ENCODE peak calls at places on chromosomes 13 and 19, in seven cellular contexts. Y is fibroblast of lung, C is heart left ventricle, B is thyroid gland, Q is IMR-90, Z is tibial artery, J is PC-3. A is an unnamed sample. For H3K36me3, the result is how much of the 10 kb centered on the place peaks cover.

GRCh38 chr19:49987159-49987698 is 26.3 kb upstream of the SIGLEC11 start:
- DNase-seq in Y (peak), C (peak), B (peak), Q (peak), Z (peak), J (peak), A (peak)

GRCh38 chr13:79614519-79614918 is 133.6 kb downstream of the NDFIP2 start:
- DNase-seq in Y (no peak), C (no peak), B (no peak), Q (no peak), Z (no peak), J (no peak), A (peak)

GRCh38 chr13:23450340-23451046 is 17.0 kb upstream of the SACS start:
- DNase-seq in Y (no peak), C (no peak), B (no peak), Q (no peak), Z (no peak), J (no peak), A (no peak)

GRCh38 chr13:26503826-26504594 is 53.5 kb upstream of the WASF3 start:
- DNase-seq in Y (no peak), C (no peak), B (no peak), Q (no peak), Z (no peak), J (no peak), A (no peak)

GRCh38 chr13:63551731-63552130 is 2136.1 kb upstream of the PCDH20 start:
- DNase-seq in Y (no peak), C (no peak), B (no peak), Q (no peak), Z (no peak), J (no peak), A (no peak)

GRCh38 chr13:51154029-51154555 is 43.0 kb upstream of the C13orf42 start:
- DNase-seq in Y (peak), C (no peak), B (no peak), Q (peak), Z (no peak), J (no peak), A (no peak)

GRCh38 chr19:46015080-46015960 is 7.5 kb downstream of the PGLYRP1 start:
- DNase-seq in Y (peak), C (peak), B (peak), Q (no peak), Z (no peak), J (no peak), A (peak)

GRCh38 chr13:24610956-24611355 is 69.3 kb upstream of the ATP12A start:
- DNase-seq in Y (no peak), C (no peak), B (no peak), Q (no peak), Z (no peak), J (no peak), A (no peak)

GRCh38 chr13:48094404-48094780 is 512 bp downstream of the MED4 start:
- DNase-seq in Y (peak), C (no peak), B (no peak), Q (no peak), Z (no peak), J (no peak), A (peak)

GRCh38 chr19:41563847-41564514 is 12.0 kb upstream of the CEACAM21 start:
- DNase-seq in Y (no peak), C (no peak), B (no peak), Q (no peak), Z (no peak), J (peak), A (peak)

GRCh38 chr19:4456843-4457653 is 546 bp downstream of the UBXN6 start:
- DNase-seq in Y (peak), C (peak), B (peak), Q (peak), Z (no peak), J (no peak), A (peak)

GRCh38 chr19:18109363-18109730 is 11.8 kb downstream of the MAST3 start:
- DNase-seq in Y (no peak), C (no peak), B (no peak), Q (no peak), Z (no peak), J (no peak), A (no peak)

GRCh38 chr13:87674143-87674772 is 3.1 kb downstream of the SLITRK5 start:
- DNase-seq in Y (no peak), C (no peak), B (no peak), Q (no peak), Z (no peak), J (no peak), A (no peak)

GRCh38 chr13:42762251-42762650 is 19.1 kb upstream of the FAM216B start:
- DNase-seq in Y (peak), C (no peak), B (no peak), Q (peak), Z (no peak), J (peak), A (peak)

GRCh38 chr13:46396341-46396740 is 9.3 kb upstream of the RUBCNL start:
- DNase-seq in Y (no peak), C (no peak), B (no peak), Q (no peak), Z (no peak), J (no peak), A (no peak)

GRCh38 chr19:55087542-55087935 is 11.9 kb downstream of the EPS8L1 start:
- DNase-seq in Y (peak), C (no peak), B (no peak), Q (peak), Z (no peak), J (no peak), A (no peak)

GRCh38 chr13:44744880-44745633 is 168.9 kb upstream of the TSC22D1 start:
- DNase-seq in Y (no peak), C (no peak), B (no peak), Q (no peak), Z (no peak), J (no peak), A (peak)

GRCh38 chr19:49809155-49809986 is 3.7 kb downstream of the FUZ start:
- DNase-seq in Y (peak), C (peak), B (peak), Q (no peak), Z (peak), J (peak), A (no peak)

GRCh38 chr13:23724196-23724970 is 154.2 kb downstream of the TNFRSF19 start:
- DNase-seq in Y (peak), C (no peak), B (no peak), Q (peak), Z (no peak), J (peak), A (peak)

DNA sequence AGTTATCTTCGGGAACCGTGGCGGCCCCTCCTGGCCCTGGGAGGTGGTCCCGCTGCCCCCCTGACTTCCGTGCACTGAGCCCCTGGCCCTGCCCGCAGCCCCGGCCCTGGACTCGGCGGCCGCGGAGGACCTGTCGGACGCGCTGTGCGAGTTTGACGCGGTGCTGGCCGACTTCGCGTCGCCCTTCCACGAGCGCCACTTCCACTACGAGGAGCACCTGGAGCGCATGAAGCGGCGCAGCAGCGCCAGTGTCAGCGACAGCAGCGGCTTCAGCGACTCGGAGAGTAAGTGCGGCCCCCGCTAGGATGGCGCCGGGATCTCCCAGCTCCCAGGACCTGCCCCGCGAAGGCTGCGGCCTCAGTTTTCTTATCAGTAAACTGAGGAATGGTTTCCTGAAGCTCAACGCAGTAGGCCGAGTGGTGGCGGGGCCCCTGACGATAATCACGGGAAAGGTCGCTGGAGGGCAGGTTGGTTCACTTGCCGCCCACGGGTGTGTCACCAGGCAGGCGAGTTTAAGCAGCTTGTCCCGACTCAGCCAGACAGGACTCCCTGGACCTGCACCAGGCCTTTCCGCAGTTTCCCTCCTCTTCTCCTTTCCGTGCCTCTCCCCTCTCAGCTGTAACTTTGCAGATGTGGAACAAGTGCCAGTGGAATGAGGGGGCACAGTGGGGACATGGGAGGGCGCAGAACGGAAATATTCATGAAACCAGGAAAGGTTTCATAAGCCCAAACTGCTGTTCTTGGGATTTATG is 1.0 kb downstream of the RGCC start:
- DNase-seq in Y (peak), C (peak), B (peak), Q (peak), Z (no peak), J (peak), A (peak)
- H3K4me3 ChIP-seq in Y (peak), C (peak), B (no peak), Q (peak), Z (peak), J (peak), A (peak)

DNA sequence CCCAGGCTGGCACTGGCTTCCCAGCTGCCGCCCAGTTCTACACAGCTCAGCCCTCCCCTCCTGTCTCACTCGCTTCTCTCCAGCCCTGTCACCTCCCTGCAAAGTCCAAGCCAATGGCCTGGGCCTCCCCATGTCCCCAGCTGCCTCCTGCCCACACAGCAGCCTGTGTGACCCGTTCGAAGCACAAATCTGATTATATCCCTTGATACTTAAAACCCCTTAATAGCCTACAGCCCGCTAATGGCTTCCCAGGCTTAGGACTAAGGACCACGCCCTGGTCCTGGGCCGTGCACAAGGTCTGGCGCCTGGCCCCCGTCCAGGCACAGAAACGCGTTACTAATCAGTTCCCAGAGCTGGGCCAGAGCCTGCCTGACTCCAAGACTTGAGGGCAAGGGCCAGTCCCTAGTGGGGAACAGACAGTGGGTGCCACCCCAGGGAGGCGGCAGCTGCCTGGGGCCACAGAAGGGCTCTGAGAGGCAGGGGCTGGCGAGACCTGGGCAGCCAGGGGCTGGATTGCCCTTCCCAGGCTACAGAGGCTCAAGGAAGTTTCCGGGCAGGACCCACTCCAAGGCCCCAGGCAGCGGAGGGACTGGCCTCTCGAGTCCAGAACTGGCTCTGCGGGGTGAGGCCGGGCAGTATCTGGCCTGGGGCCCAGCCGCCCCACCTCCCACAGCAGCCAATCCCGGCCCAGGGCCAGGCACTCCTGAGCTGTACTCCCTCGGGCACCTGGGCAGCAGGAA is 10.4 kb downstream of the XAB2 start:
- DNase-seq in Y (no peak), C (no peak), B (peak), Q (no peak), Z (no peak), J (peak), A (no peak)
- H3K36me3 ChIP-seq in Y (under half), C (half or more), B (under half), Q (half or more), Z (half or more), J (under half), A (under half)

DNA sequence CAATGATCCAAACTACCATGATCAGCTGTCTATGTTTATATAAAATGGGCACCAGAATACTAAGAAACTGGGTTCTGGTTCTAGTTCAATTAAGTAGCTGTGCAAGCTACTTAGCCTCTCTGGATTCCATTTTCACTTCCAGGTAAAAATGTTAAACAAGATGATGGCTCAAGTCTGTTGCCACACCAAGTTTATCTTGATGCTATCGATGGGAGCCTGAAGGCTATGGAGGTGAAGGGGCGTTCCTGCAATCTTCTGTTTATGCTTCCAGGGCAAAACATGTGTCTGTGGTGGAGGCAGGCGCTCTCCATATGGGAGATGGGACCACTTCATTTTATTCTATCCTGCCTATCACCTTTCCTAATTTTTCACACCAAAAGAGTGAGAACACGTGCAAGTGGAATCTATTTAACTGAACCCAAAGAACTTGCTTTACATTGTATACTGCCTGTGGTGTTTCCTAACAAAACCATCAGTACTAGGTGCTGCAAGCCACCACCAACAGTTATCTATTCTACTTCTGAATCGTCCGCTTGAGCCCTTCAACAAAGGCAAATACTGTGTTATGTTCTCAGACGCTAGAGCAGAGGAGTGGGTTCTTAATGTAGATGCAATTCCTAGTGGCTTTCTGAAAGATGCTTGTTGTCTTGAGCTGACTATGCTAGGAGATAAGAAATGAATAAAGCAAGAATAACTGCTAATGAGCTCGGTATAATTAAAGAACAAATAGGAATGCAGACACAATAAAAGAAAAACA is 70.9 kb downstream of the DOCK9 start:
- DNase-seq in Y (no peak), C (no peak), B (no peak), Q (no peak), Z (no peak), J (no peak), A (no peak)
- H3K4me3 ChIP-seq in Y (no peak), C (no peak), B (no peak), Q (no peak), Z (no peak), J (no peak), A (no peak)

DNA sequence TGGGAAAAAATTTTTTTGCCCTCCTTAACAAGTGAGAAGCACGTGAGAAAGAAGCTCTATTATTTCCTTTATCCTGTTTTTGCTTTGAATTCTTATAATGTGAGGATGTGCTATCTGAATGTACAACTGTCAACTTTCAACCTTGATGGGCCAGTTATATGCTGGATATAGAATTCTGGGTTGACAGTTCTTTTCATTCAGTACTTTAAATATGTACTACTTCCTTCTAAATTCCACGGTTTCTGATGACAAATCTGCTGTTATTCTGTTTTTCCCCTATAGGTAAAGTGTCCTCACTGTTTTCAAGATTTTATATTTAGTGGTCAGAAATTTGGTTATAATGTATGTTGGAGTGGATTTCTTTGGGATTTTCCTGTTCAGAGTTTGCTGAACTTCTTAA is 29.9 kb downstream of the ZDHHC20 start:
- DNase-seq in Y (no peak), C (no peak), B (no peak), Q (no peak), Z (no peak), J (no peak), A (no peak)
- H3K36me3 ChIP-seq in Y (under half), C (under half), B (under half), Q (under half), Z (under half), J (under half), A (under half)

DNA sequence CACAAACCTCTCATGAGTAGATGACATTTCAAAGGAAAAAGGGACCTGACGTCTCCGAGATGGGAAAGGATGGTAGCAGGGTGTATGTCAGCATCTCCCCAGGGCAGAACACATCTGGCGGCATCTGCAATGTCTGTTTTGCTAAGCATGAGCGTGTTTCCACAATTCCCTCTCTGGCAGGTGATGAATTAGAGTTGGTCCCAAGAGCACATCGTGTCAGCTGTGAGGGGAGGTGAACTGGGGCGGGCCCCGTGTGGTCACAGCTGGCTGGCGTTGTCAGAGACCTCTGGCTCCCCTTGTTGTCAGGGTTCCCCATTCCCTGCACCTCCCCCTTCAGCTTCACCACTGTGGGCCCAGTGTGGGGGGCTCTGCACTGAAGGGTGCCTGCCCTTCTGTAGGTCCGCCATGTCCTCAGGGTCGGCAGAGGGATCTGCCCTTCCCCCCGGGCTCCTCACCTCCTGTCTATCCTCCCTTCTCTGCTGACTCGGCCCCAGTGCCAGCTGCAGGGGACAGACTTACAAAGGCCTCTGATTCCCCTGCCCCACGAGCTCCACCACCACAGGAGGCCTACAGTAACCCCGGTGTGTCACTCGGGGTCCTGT is 58.2 kb downstream of the CDADC1 start:
- DNase-seq in Y (no peak), C (no peak), B (no peak), Q (no peak), Z (no peak), J (no peak), A (no peak)
- H3K4me3 ChIP-seq in Y (no peak), C (no peak), B (no peak), Q (no peak), Z (no peak), J (no peak), A (no peak)

GRCh38 chr19:5892772-5893275 is 10.8 kb downstream of the NDUFA11 start:
- DNase-seq in Y (no peak), C (no peak), B (no peak), Q (no peak), Z (no peak), J (no peak), A (no peak)

GRCh38 chr19:5893296-5893903 is 10.2 kb downstream of the NDUFA11 start:
- DNase-seq in Y (no peak), C (no peak), B (no peak), Q (no peak), Z (no peak), J (no peak), A (no peak)

GRCh38 chr19:5891572-5891937 is 12.0 kb downstream of the NDUFA11 start:
- DNase-seq in Y (no peak), C (no peak), B (no peak), Q (no peak), Z (no peak), J (no peak), A (no peak)

GRCh38 chr19:5893907-5894703 is 9.5 kb downstream of the NDUFA11 start:
- DNase-seq in Y (no peak), C (peak), B (peak), Q (no peak), Z (no peak), J (no peak), A (no peak)

DNA sequence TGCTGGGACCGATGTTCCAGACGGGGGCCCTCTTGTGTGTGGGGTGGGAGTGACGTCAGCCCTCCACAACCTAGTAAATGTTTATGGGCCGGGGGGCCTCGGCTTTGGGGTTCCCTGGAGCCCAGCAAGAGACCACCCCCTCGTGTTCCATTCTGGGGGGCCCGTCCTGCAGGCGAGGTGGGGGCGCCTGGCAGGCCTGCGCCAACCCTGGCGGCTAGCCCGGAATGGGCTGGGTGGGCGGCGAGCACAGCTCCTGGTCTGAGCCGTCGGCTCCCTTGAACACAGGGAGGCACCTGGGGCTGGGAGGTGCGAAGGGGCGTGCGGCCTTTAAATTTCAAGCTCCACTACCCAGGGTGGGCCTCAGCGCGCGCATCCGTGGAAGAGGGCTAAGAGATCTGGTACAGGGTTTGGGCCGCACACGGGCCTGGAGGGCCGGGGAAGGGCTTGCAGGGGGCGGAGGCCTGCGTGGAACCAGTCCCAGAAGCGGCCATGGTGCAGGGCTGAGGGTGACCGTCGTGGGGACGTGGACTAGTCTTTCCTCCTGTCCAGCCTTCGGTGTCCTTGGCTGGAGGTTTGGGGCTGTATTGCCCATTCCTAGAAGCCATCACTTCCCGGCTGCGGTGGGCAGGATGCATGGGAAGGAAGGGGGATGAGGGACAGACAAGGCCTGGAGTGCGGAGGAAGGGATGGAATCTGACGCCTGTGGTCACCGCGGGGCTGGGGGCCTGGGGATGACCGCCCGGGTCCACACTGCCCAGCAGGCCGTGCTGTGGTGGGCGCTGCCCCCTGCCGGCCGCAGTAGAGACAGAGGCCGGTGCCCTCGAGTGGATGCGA is 11.4 kb downstream of the NDUFA11 start:
- DNase-seq in Y (peak), C (no peak), B (peak), Q (peak), Z (no peak), J (peak), A (no peak)
- H3K36me3 ChIP-seq in Y (under half), C (under half), B (under half), Q (under half), Z (under half), J (under half), A (under half)

DNA sequence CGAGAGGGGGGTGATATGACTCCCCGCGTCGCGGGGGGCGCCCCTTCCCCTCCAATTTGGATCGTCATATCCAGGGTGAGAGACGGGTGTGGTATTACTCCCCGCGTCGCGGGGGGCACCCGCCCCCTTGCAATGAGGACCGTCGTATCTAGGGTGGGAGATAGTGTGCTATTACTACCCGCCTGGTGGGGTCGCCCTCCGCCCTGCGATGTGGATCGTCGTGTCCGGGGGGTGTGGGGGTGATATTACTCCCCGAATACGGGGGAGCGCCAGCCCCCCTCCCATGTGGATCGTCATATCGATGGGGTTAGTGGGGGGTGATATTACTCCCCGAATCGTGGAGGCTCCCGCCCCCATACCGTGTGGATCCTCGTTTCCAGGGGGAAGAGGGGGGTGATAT is 29.2 kb upstream of the RGCC start:
- DNase-seq in Y (no peak), C (no peak), B (no peak), Q (no peak), Z (no peak), J (no peak), A (no peak)
- H3K4me3 ChIP-seq in Y (no peak), C (peak), B (no peak), Q (peak), Z (no peak), J (no peak), A (no peak)

GRCh38 chr19:19280561-19280960 is 7.5 kb upstream of the TM6SF2 start:
- DNase-seq in Y (peak), C (no peak), B (no peak), Q (peak), Z (no peak), J (no peak), A (no peak)
- H3K36me3 ChIP-seq in Y (under half), C (half or more), B (half or more), Q (half or more), Z (half or more), J (under half), A (under half)

A was measured in bronchial epithelial cell.